ENCODE peak calls at places on chromosomes 16 and 17, in six cellular contexts. N is fibroblast of lung; L is iris pigment epithelial cell; T is kidney epithelial cell; E is activated CD4-positive, alpha-beta T cell treated with anti-CD3 and anti-CD28 coated beads for 1 hour; Y is AML-193. Q is an unnamed sample.

GRCh38 chr16:10181196-10182162 is 749 bp downstream of the GRIN2A start:
- DNase-seq in N (peak; percentile 71), L (peak; percentile 54), T (no peak), E (no peak), Y (no peak), Q (peak; percentile 41)

GRCh38 chr17:6388416-6388815 is 46.5 kb downstream of the AIPL1 start:
- DNase-seq in N (no peak), L (no peak), T (no peak), E (no peak), Y (no peak), Q (no peak)

GRCh38 chr16:80404847-80405246 is 135.9 kb upstream of the DYNLRB2 start:
- DNase-seq in N (no peak), L (no peak), T (no peak), E (no peak), Y (no peak), Q (no peak)

GRCh38 chr16:47244206-47244605 is 100.5 kb upstream of the NETO2 start:
- DNase-seq in N (no peak), L (no peak), T (no peak), E (no peak), Y (no peak), Q (no peak)

GRCh38 chr17:35160354-35161201 is 13.0 kb downstream of the UNC45B start:
- DNase-seq in N (no peak), L (no peak), T (no peak), E (no peak), Y (no peak), Q (no peak)

GRCh38 chr17:9273334-9274118 is 252.2 kb downstream of the NTN1 start:
- DNase-seq in N (peak; percentile 51), L (no peak), T (no peak), E (no peak), Y (no peak), Q (no peak)

GRCh38 chr17:78951967-78952551 is 26.9 kb upstream of the TIMP2 start:
- DNase-seq in N (no peak), L (peak; percentile 42), T (no peak), E (no peak), Y (no peak), Q (no peak)

GRCh38 chr17:15884731-15885130 is 60.2 kb upstream of the ADORA2B start:
- DNase-seq in N (peak; percentile 79), L (peak; percentile 56), T (no peak), E (no peak), Y (no peak), Q (no peak)

GRCh38 chr17:46839211-46839610 is 12.2 kb upstream of the WNT9B start:
- DNase-seq in N (no peak), L (no peak), T (no peak), E (no peak), Y (no peak), Q (no peak)

GRCh38 chr17:49513044-49513395 is 17.9 kb downstream of the NGFR start:
- DNase-seq in N (no peak), L (no peak), T (no peak), E (no peak), Y (no peak), Q (no peak)

GRCh38 chr16:4306439-4307214 is 9.2 kb upstream of the GLIS2 start:
- DNase-seq in N (no peak), L (no peak), T (no peak), E (no peak), Y (no peak), Q (no peak)

GRCh38 chr17:32350662-32351418 is 883 bp downstream of the ZNF207 start:
- DNase-seq in N (peak; percentile 60), L (peak; percentile 76), T (no peak), E (no peak), Y (peak; percentile 86), Q (peak; percentile 35)

GRCh38 chr17:30454635-30455034 is 22.6 kb upstream of the GOSR1 start:
- DNase-seq in N (no peak), L (peak; percentile 2), T (no peak), E (no peak), Y (no peak), Q (no peak)

GRCh38 chr17:16820161-16820877 is 130.3 kb downstream of the CCDC144A start:
- DNase-seq in N (no peak), L (no peak), T (no peak), E (no peak), Y (no peak), Q (peak; percentile 1)